ENCODE peak calls at places on chromosome 1, in seven cellular contexts. One of them, this sample, is unnamed.

GRCh38 chr1:154972517-154973343 is 1.8 kb upstream of the CKS1B start:
- DNase-seq in Peyer's patch: peak
- DNase-seq in heart left ventricle: peak
- DNase-seq in tibial nerve: no peak
- DNase-seq in lower leg skin: peak
- DNase-seq in GM12892: no peak
- DNase-seq in A549: peak
- DNase-seq in this sample: no peak

GRCh38 chr1:171877711-171878110 is 36.4 kb downstream of the DNM3 start:
- DNase-seq in lower leg skin: no peak
- DNase-seq in A549: no peak
- DNase-seq in heart left ventricle: no peak
- DNase-seq in GM12892: no peak
- DNase-seq in Peyer's patch: no peak
- DNase-seq in tibial nerve: no peak
- DNase-seq in this sample: no peak

GRCh38 chr1:23823767-23824166 is 1.5 kb downstream of the HMGCL start:
- DNase-seq in GM12892: no peak
- DNase-seq in heart left ventricle: no peak
- DNase-seq in A549: no peak
- DNase-seq in tibial nerve: no peak
- DNase-seq in Peyer's patch: no peak
- DNase-seq in lower leg skin: no peak
- DNase-seq in this sample: no peak

GRCh38 chr1:116911166-116911553 is 1.4 kb downstream of the PTGFRN start:
- DNase-seq in tibial nerve: no peak
- DNase-seq in GM12892: no peak
- DNase-seq in A549: no peak
- DNase-seq in heart left ventricle: no peak
- DNase-seq in lower leg skin: no peak
- DNase-seq in Peyer's patch: no peak
- DNase-seq in this sample: no peak

GRCh38 chr1:64537942-64538341 is 68.0 kb downstream of the CACHD1 start:
- DNase-seq in tibial nerve: no peak
- DNase-seq in heart left ventricle: no peak
- DNase-seq in Peyer's patch: no peak
- DNase-seq in lower leg skin: no peak
- DNase-seq in A549: no peak
- DNase-seq in GM12892: no peak
- DNase-seq in this sample: no peak

GRCh38 chr1:165686121-165686970 is 12.0 kb downstream of the ALDH9A1 start:
- DNase-seq in Peyer's patch: peak
- DNase-seq in heart left ventricle: no peak
- DNase-seq in tibial nerve: no peak
- DNase-seq in A549: no peak
- DNase-seq in GM12892: no peak
- DNase-seq in lower leg skin: no peak
- DNase-seq in this sample: peak

GRCh38 chr1:98940680-98941079 is 64.0 kb downstream of the PLPPR5 start:
- DNase-seq in lower leg skin: no peak
- DNase-seq in A549: no peak
- DNase-seq in heart left ventricle: no peak
- DNase-seq in Peyer's patch: no peak
- DNase-seq in tibial nerve: no peak
- DNase-seq in GM12892: no peak
- DNase-seq in this sample: no peak

GRCh38 chr1:164702216-164702615 is 143.2 kb downstream of the PBX1 start:
- DNase-seq in Peyer's patch: no peak
- DNase-seq in heart left ventricle: no peak
- DNase-seq in lower leg skin: no peak
- DNase-seq in tibial nerve: no peak
- DNase-seq in GM12892: no peak
- DNase-seq in A549: peak
- DNase-seq in this sample: peak

GRCh38 chr1:247294282-247294681 is 37.4 kb downstream of the ZNF496 start:
- DNase-seq in GM12892: no peak
- DNase-seq in heart left ventricle: no peak
- DNase-seq in Peyer's patch: no peak
- DNase-seq in A549: no peak
- DNase-seq in lower leg skin: peak
- DNase-seq in tibial nerve: no peak
- DNase-seq in this sample: no peak

GRCh38 chr1:79657916-79658662 is 651.6 kb upstream of the ADGRL4 start:
- DNase-seq in A549: no peak
- DNase-seq in Peyer's patch: no peak
- DNase-seq in heart left ventricle: no peak
- DNase-seq in GM12892: no peak
- DNase-seq in lower leg skin: no peak
- DNase-seq in tibial nerve: no peak
- DNase-seq in this sample: no peak

GRCh38 chr1:26353976-26354820 is at the start of gene CRYBG2:
- DNase-seq in A549: no peak
- DNase-seq in heart left ventricle: no peak
- DNase-seq in tibial nerve: no peak
- DNase-seq in lower leg skin: no peak
- DNase-seq in GM12892: no peak
- DNase-seq in Peyer's patch: peak
- DNase-seq in this sample: no peak

GRCh38 chr1:111205724-111206070 is 5.3 kb upstream of the DENND2D start:
- DNase-seq in heart left ventricle: no peak
- DNase-seq in Peyer's patch: no peak
- DNase-seq in lower leg skin: no peak
- DNase-seq in GM12892: no peak
- DNase-seq in tibial nerve: no peak
- DNase-seq in A549: no peak
- DNase-seq in this sample: no peak

GRCh38 chr1:111204923-111205723 is 4.7 kb upstream of the DENND2D start:
- DNase-seq in tibial nerve: no peak
- DNase-seq in A549: no peak
- DNase-seq in GM12892: no peak
- DNase-seq in Peyer's patch: no peak
- DNase-seq in heart left ventricle: no peak
- DNase-seq in lower leg skin: no peak
- DNase-seq in this sample: no peak

GRCh38 chr1:111203681-111204210 is 3.3 kb upstream of the DENND2D start:
- DNase-seq in tibial nerve: peak
- DNase-seq in heart left ventricle: peak
- DNase-seq in A549: no peak
- DNase-seq in GM12892: peak
- DNase-seq in lower leg skin: peak
- DNase-seq in Peyer's patch: peak
- DNase-seq in this sample: peak

GRCh38 chr1:111202707-111203623 is 2.5 kb upstream of the DENND2D start:
- DNase-seq in GM12892: no peak
- DNase-seq in Peyer's patch: no peak
- DNase-seq in heart left ventricle: no peak
- DNase-seq in A549: no peak
- DNase-seq in lower leg skin: no peak
- DNase-seq in tibial nerve: no peak
- DNase-seq in this sample: peak

GRCh38 chr1:111204211-111204883 is 3.9 kb upstream of the DENND2D start:
- DNase-seq in lower leg skin: peak
- DNase-seq in tibial nerve: no peak
- DNase-seq in heart left ventricle: peak
- DNase-seq in A549: no peak
- DNase-seq in GM12892: peak
- DNase-seq in Peyer's patch: peak
- DNase-seq in this sample: peak
- TF ChIP-seq POLR2A in lower leg skin: no peak
- TF ChIP-seq POLR2A in tibial nerve: no peak
- TF ChIP-seq POLR2A in heart left ventricle: no peak
- TF ChIP-seq POLR2A in A549: no peak
- TF ChIP-seq POLR2A in GM12892: peak
- TF ChIP-seq POLR2A in Peyer's patch: peak
- TF ChIP-seq POLR2A in this sample: no peak

DNA sequence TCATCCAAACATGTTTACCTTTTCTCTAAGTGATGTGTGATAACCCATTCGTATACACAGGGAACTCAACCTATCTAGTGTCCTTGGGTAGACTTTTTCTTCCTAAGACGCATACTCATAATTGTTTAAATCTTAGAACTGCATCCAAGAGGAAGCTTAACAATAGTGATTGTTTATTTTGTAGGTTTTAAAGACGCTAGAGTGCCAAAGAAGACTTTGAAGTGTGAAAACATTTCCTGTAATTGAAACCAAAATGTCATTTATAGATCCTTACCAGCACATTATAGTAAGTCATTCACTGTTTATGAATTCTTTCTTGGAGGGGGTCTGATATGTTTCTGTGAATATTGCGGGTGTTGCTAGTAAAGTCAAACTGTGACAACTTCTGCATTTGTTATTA is 25.4 kb downstream of the PLA2G4A start:
- DNase-seq in GM12892: no peak
- DNase-seq in tibial nerve: no peak
- DNase-seq in A549: no peak
- DNase-seq in Peyer's patch: no peak
- DNase-seq in lower leg skin: no peak
- DNase-seq in heart left ventricle: no peak
- DNase-seq in this sample: no peak
- TF ChIP-seq POLR2A in GM12892: no peak
- TF ChIP-seq POLR2A in tibial nerve: no peak
- TF ChIP-seq POLR2A in A549: no peak
- TF ChIP-seq POLR2A in Peyer's patch: no peak
- TF ChIP-seq POLR2A in lower leg skin: no peak
- TF ChIP-seq POLR2A in heart left ventricle: no peak
- TF ChIP-seq POLR2A in this sample: no peak

GRCh38 chr1:224517171-224517570 is 82.6 kb upstream of the WDR26 start:
- DNase-seq in tibial nerve: no peak
- DNase-seq in lower leg skin: no peak
- DNase-seq in A549: no peak
- DNase-seq in Peyer's patch: no peak
- DNase-seq in heart left ventricle: no peak
- DNase-seq in GM12892: no peak
- DNase-seq in this sample: no peak

GRCh38 chr1:224510880-224511645 is 76.5 kb upstream of the WDR26 start:
- DNase-seq in tibial nerve: no peak
- DNase-seq in GM12892: no peak
- DNase-seq in heart left ventricle: no peak
- DNase-seq in lower leg skin: no peak
- DNase-seq in Peyer's patch: no peak
- DNase-seq in A549: no peak
- DNase-seq in this sample: peak

GRCh38 chr1:224512600-224513151 is 78.1 kb upstream of the WDR26 start:
- DNase-seq in tibial nerve: no peak
- DNase-seq in heart left ventricle: no peak
- DNase-seq in lower leg skin: no peak
- DNase-seq in A549: no peak
- DNase-seq in Peyer's patch: no peak
- DNase-seq in GM12892: no peak
- DNase-seq in this sample: no peak

GRCh38 chr1:224513383-224513782 is 78.8 kb upstream of the WDR26 start:
- DNase-seq in tibial nerve: no peak
- DNase-seq in A549: no peak
- DNase-seq in heart left ventricle: no peak
- DNase-seq in GM12892: no peak
- DNase-seq in lower leg skin: no peak
- DNase-seq in Peyer's patch: no peak
- DNase-seq in this sample: no peak

GRCh38 chr1:224513787-224514209 is 79.2 kb upstream of the WDR26 start:
- DNase-seq in lower leg skin: peak
- DNase-seq in tibial nerve: peak
- DNase-seq in GM12892: peak
- DNase-seq in heart left ventricle: peak
- DNase-seq in Peyer's patch: peak
- DNase-seq in A549: peak
- DNase-seq in this sample: peak
- TF ChIP-seq POLR2A in lower leg skin: no peak
- TF ChIP-seq POLR2A in tibial nerve: no peak
- TF ChIP-seq POLR2A in GM12892: no peak
- TF ChIP-seq POLR2A in heart left ventricle: no peak
- TF ChIP-seq POLR2A in Peyer's patch: no peak
- TF ChIP-seq POLR2A in A549: no peak
- TF ChIP-seq POLR2A in this sample: no peak

GRCh38 chr1:37267111-37267835 is 207.1 kb upstream of the ZC3H12A start:
- DNase-seq in heart left ventricle: no peak
- DNase-seq in lower leg skin: no peak
- DNase-seq in A549: no peak
- DNase-seq in Peyer's patch: no peak
- DNase-seq in GM12892: no peak
- DNase-seq in tibial nerve: no peak
- DNase-seq in this sample: no peak
- TF ChIP-seq POLR2A in heart left ventricle: no peak
- TF ChIP-seq POLR2A in lower leg skin: no peak
- TF ChIP-seq POLR2A in A549: no peak
- TF ChIP-seq POLR2A in Peyer's patch: no peak
- TF ChIP-seq POLR2A in GM12892: no peak
- TF ChIP-seq POLR2A in tibial nerve: no peak
- TF ChIP-seq POLR2A in this sample: no peak

GRCh38 chr1:73854527-73854926 is 343.4 kb downstream of the LRRIQ3 start:
- DNase-seq in lower leg skin: no peak
- DNase-seq in Peyer's patch: no peak
- DNase-seq in GM12892: no peak
- DNase-seq in heart left ventricle: no peak
- DNase-seq in tibial nerve: no peak
- DNase-seq in A549: no peak
- DNase-seq in this sample: no peak
- TF ChIP-seq POLR2A in lower leg skin: no peak
- TF ChIP-seq POLR2A in Peyer's patch: no peak
- TF ChIP-seq POLR2A in GM12892: no peak
- TF ChIP-seq POLR2A in heart left ventricle: no peak
- TF ChIP-seq POLR2A in tibial nerve: no peak
- TF ChIP-seq POLR2A in A549: no peak
- TF ChIP-seq POLR2A in this sample: no peak

DNA sequence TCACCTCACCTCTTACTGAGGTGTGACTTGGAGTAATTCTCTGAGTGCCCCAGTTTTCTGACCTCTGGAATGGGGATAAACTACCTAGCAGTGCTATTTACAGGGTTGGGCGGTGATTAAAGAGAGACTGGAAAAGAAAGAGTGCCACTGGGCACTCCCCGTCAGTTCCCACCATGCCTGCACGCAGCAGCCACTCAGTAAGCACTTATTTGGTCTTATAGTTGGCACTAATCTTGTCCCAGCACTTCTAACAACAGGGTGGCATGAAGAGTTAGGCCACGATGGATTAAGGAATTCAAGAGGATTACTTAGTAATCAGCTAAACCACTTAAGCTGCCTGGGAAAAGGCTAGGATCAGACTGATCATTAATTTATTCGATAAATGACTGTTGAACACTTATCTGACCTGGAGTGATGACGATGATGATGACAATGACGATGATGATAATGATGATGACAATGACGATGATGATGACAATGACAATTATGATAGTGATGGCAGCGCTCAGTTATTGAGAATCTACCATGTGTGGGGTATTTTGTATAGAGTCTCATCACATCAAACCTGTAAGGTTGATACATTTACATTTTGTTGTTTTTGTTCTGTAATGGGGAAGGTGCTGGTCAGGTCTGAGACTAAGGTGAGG is 5.4 kb downstream of the CITED4 start:
- DNase-seq in heart left ventricle: no peak
- DNase-seq in lower leg skin: no peak
- DNase-seq in GM12892: no peak
- DNase-seq in tibial nerve: no peak
- DNase-seq in A549: no peak
- DNase-seq in Peyer's patch: no peak
- DNase-seq in this sample: no peak
- TF ChIP-seq POLR2A in heart left ventricle: no peak
- TF ChIP-seq POLR2A in lower leg skin: no peak
- TF ChIP-seq POLR2A in GM12892: no peak
- TF ChIP-seq POLR2A in tibial nerve: no peak
- TF ChIP-seq POLR2A in A549: no peak
- TF ChIP-seq POLR2A in Peyer's patch: no peak
- TF ChIP-seq POLR2A in this sample: no peak

This sample was measured in erythroblast.